ENCODE peak calls at places on chromosomes 3 and 15, in five cellular contexts. O, I, K, A and F are unnamed samples.

GRCh38 chr15:52228928-52229327 is 37.7 kb upstream of the GNB5 start:
- DNase-seq in O (no peak), I (no peak), K (no peak), A (no peak), F (no peak)

GRCh38 chr3:114586119-114586518 is 292.3 kb downstream of the TIGIT start:
- DNase-seq in O (no peak), I (no peak), K (no peak), A (no peak), F (no peak)

GRCh38 chr3:158330820-158331219 is 220.9 kb downstream of the RSRC1 start:
- DNase-seq in O (no peak), I (no peak), K (no peak), A (no peak), F (no peak)

GRCh38 chr3:120111898-120112297 is 17.7 kb upstream of the GSK3B start:
- DNase-seq in O (no peak), I (no peak), K (no peak), A (no peak), F (no peak)

GRCh38 chr15:88657326-88658069 is 18.7 kb downstream of the ISG20 start:
- DNase-seq in O (peak; percentile 15), I (no peak), K (no peak), A (no peak), F (peak; percentile 56)

GRCh38 chr3:158103131-158103955 is 2.9 kb downstream of the SHOX2 start:
- DNase-seq in O (no peak), I (no peak), K (no peak), A (peak; percentile 31), F (peak; percentile 61)

GRCh38 chr3:168165390-168166269 is 69.9 kb upstream of the GOLIM4 start:
- DNase-seq in O (peak; percentile 0), I (peak; percentile 15), K (peak; percentile 38), A (no peak), F (peak; percentile 80)

GRCh38 chr15:98920091-98920880 is 87.3 kb downstream of the PGPEP1L start:
- DNase-seq in O (no peak), I (no peak), K (no peak), A (no peak), F (no peak)

GRCh38 chr3:124158174-124158812 is 166.4 kb upstream of the ROPN1 start:
- DNase-seq in O (no peak), I (no peak), K (no peak), A (no peak), F (no peak)

GRCh38 chr3:71173421-71173975 is 410.0 kb downstream of the FOXP1 start:
- DNase-seq in O (no peak), I (no peak), K (no peak), A (no peak), F (no peak)

GRCh38 chr3:37072892-37073291 is 79.6 kb downstream of the MLH1 start:
- DNase-seq in O (peak; percentile 6), I (no peak), K (peak; percentile 32), A (no peak), F (no peak)

GRCh38 chr3:169624533-169624972 is 39.0 kb downstream of the MECOM start:
- DNase-seq in O (no peak), I (no peak), K (no peak), A (no peak), F (no peak)

GRCh38 chr15:65021475-65021874 is 8.0 kb downstream of the MTFMT start:
- DNase-seq in O (no peak), I (no peak), K (no peak), A (no peak), F (no peak)

GRCh38 chr3:13543251-13543650 is 5.7 kb upstream of the FBLN2 start:
- DNase-seq in O (no peak), I (no peak), K (no peak), A (no peak), F (no peak)

GRCh38 chr3:132911741-132912415 is 126.3 kb upstream of the TMEM108 start:
- DNase-seq in O (no peak), I (no peak), K (no peak), A (no peak), F (no peak)

GRCh38 chr3:152960684-152961083 is 125.8 kb downstream of the P2RY1 start:
- DNase-seq in O (no peak), I (no peak), K (no peak), A (no peak), F (no peak)

GRCh38 chr15:91055548-91056331 is 33.3 kb upstream of the VPS33B start:
- DNase-seq in O (peak; percentile 52), I (peak; percentile 37), K (peak; percentile 57), A (peak; percentile 29), F (peak; percentile 37)

GRCh38 chr3:58217209-58217811 is 6.5 kb upstream of the DNASE1L3 start:
- DNase-seq in O (peak; percentile 30), I (peak; percentile 50), K (peak; percentile 65), A (peak; percentile 46), F (peak; percentile 73)

GRCh38 chr3:71063768-71064287 is 519.7 kb downstream of the FOXP1 start:
- DNase-seq in O (no peak), I (no peak), K (peak; percentile 71), A (peak; percentile 53), F (peak; percentile 12)

GRCh38 chr3:132038198-132038825 is 3.5 kb upstream of the CPNE4 start:
- DNase-seq in O (no peak), I (no peak), K (no peak), A (no peak), F (no peak)

GRCh38 chr3:22585504-22585903 is 617.6 kb upstream of the UBE2E2 start:
- DNase-seq in O (no peak), I (no peak), K (no peak), A (no peak), F (peak; percentile 88)

GRCh38 chr15:29819979-29820801 is 2.1 kb downstream of the TJP1 start:
- DNase-seq in O (no peak), I (no peak), K (no peak), A (no peak), F (no peak)

GRCh38 chr15:59609730-59610712 is 1.6 kb upstream of the GCNT3 start:
- DNase-seq in O (no peak), I (no peak), K (no peak), A (no peak), F (no peak)